ENCODE peak calls at places on chromosomes 16 and 17, in four cellular contexts. N, F, D and E are unnamed samples.

GRCh38 chr16:627458-628239 is 3.1 kb upstream of the WFIKKN1 start:
- DNase-seq in N (no peak), F (peak), D (no peak), E (no peak)

GRCh38 chr17:73304971-73305786 is 6.6 kb downstream of the CDC42EP4 start:
- DNase-seq in N (peak), F (peak), D (no peak), E (no peak)

GRCh38 chr16:27595993-27596392 is 46.0 kb downstream of the KATNIP start:
- DNase-seq in N (peak), F (no peak), D (no peak), E (no peak)

GRCh38 chr17:47204722-47205418 is 4.3 kb upstream of the MYL4 start:
- DNase-seq in N (peak), F (no peak), D (peak), E (no peak)

GRCh38 chr17:18093616-18094408 is 6.1 kb downstream of the DRG2 start:
- DNase-seq in N (peak), F (peak), D (no peak), E (no peak)

GRCh38 chr16:25966172-25967097 is 274.7 kb downstream of the HS3ST4 start:
- DNase-seq in N (no peak), F (no peak), D (peak), E (no peak)

GRCh38 chr17:42135664-42136653 is 13.4 kb downstream of the HSPB9 start:
- DNase-seq in N (peak), F (peak), D (no peak), E (no peak)

GRCh38 chr17:72556944-72557826 is 436.4 kb downstream of the SOX9 start:
- DNase-seq in N (peak), F (peak), D (no peak), E (peak)

GRCh38 chr17:41334899-41335298 is 15.7 kb downstream of the KRT33A start:
- DNase-seq in N (no peak), F (no peak), D (no peak), E (no peak)

GRCh38 chr16:29824589-29825144 is 4.4 kb downstream of the MVP start:
- DNase-seq in N (peak), F (peak), D (no peak), E (no peak)

GRCh38 chr16:81939164-81940067 is 71.9 kb downstream of the SDR42E1 start:
- DNase-seq in N (no peak), F (peak), D (no peak), E (no peak)

GRCh38 chr17:82238562-82239201 is 9.8 kb downstream of the SLC16A3 start:
- DNase-seq in N (peak), F (peak), D (no peak), E (no peak)

GRCh38 chr16:84511821-84512220 is 7.4 kb upstream of the MEAK7 start:
- DNase-seq in N (no peak), F (no peak), D (no peak), E (no peak)

GRCh38 chr16:90032664-90033346 is 13.5 kb upstream of the DBNDD1 start:
- DNase-seq in N (peak), F (no peak), D (no peak), E (no peak)

GRCh38 chr17:81644976-81645952 is 8.3 kb downstream of the TSPAN10 start:
- DNase-seq in N (no peak), F (no peak), D (no peak), E (no peak)

GRCh38 chr16:7233963-7234362 is 98.7 kb upstream of the RBFOX1 start:
- DNase-seq in N (no peak), F (no peak), D (no peak), E (no peak)

DNA sequence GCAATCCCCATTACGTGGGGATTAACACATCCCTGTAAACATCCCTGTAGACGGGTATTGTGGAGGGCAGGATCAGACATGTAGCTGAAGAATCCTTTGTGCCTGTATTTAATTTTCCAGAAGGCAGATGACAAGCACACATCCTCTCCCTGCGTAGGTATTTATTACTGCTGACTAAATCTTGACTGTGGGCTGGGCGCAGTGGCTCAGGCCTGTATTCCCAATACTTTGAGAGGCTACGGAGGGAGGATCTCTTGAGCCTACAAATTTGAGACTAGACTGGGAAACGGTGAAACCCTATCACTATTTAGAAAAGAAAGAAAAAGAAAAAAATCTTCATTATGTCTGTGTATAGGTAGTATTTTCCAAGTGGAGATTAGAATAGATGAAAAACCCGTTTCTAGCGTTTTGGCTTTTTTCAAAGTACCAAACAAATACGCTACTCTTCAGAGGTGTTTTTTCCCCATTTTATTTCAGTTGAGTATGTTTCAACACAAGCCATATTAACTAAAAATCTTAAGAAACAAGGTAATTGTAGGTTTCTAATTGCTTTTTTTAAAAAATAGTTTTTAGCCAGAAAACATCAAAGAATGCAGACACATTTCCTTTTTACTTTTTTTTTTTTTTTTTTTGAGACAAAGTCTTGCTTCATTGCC is 1.5 kb upstream of the MARF1 start:
- DNase-seq in N (no peak), F (peak), D (no peak), E (peak)
- TF ChIP-seq USF2 in N (no peak), F (no peak), D (no peak), E (no peak)

DNA sequence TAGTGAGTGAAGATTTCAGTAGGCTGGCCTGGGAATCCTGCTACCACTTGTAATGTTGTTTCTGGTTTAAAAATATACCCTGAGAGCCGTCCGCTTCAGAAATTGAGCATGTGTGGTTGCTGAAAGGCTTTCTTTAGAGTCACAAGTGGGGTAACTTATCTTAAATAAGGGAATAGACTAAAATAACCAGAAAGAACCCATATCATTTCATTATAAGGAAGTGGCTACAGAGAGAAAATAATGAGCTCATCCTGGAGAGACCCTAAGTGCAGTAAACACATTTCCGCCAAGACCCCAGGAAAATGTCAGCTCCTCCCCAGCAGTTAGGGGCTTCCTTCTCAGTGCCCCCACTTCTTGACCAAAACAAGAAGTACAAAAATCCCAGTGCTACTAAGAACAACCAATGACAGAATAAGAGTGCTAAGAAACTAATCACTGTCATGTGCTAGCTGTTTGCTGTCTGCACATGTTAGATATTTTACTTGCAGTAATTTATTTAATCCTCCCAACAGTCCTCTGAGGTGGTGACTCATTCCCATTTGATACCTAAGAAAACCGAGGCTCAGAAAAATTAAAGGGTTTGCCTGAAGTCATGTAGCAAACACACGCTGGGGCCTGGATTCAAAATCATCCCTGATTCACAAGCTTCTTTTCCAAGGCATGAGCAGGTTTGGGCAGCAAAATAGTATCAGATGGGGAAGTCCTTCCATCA is 83.5 kb downstream of the CDYL2 start:
- DNase-seq in N (no peak), F (no peak), D (no peak), E (no peak)
- TF ChIP-seq USF2 in N (no peak), F (no peak), D (no peak), E (no peak)

GRCh38 chr17:29178750-29179231 is 1.4 kb downstream of the MYO18A start:
- DNase-seq in N (no peak), F (peak), D (no peak), E (no peak)
- TF ChIP-seq USF2 in N (no peak), F (no peak), D (no peak), E (no peak)

DNA sequence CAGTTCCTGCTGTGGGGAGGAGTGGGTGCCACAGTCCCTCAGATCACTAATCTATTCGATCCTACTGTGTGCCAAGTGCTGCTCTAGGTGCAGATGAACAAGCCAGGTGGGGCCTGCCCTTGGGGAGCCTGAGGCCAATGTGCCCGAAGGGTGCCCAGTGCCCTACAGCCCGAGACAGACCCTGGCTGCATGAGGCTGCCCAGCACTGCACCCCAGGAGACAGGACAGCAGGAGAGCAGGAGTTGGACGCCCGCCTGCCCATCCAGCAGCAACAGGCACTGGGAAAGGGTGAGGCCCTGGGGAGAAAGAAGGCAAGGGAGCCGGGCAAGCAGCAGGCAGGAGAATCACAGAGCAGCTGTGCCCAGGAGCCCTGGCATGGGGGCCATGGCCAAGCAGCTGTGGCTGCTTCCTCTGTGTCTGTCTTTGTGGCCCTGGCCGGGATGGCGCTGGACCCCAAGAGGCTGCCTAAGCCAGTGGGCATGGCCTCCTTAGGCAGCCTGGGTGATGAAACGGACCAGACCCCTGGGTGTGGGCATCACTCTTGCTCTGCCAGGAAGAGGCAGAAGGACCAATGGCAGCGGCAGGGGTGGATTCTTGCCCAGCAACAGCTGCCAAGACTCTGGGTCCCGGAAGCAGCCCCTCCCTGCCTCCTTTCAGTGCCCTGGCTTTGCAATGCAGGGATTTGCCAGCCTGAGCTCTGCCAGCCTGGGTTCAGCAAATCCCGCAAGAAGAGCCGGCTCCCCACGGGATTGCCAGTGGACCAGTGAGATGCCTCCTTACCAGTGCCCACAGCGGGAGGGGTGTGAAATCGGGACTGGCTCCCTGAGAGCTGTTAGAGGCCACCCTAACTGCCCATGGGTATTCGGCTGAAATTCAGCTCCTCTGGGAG is 179.6 kb upstream of the TNRC6C start:
- DNase-seq in N (no peak), F (peak), D (no peak), E (peak)
- TF ChIP-seq USF2 in N (no peak), F (no peak), D (no peak), E (no peak)

GRCh38 chr16:10112021-10112420 is 70.2 kb downstream of the GRIN2A start:
- DNase-seq in N (no peak), F (no peak), D (no peak), E (no peak)

GRCh38 chr16:10113248-10113647 is 69.0 kb downstream of the GRIN2A start:
- DNase-seq in N (no peak), F (no peak), D (no peak), E (no peak)

GRCh38 chr16:10111156-10111761 is 71.0 kb downstream of the GRIN2A start:
- DNase-seq in N (no peak), F (no peak), D (no peak), E (no peak)

GRCh38 chr16:10114411-10114810 is 67.8 kb downstream of the GRIN2A start:
- DNase-seq in N (no peak), F (no peak), D (no peak), E (no peak)
- TF ChIP-seq USF2 in N (no peak), F (no peak), D (no peak), E (no peak)